ENCODE peak calls at places on chromosomes 16 and 17, in eight cellular contexts. S is T-helper 1 cell; E is DMS79 treated with DMSO at 0.1 percent for 48 hours; J is effector memory CD4-positive, alpha-beta T cell; A is left cardiac atrium; F is activated naive CD8-positive, alpha-beta T cell treated with anti-CD3 and anti-CD28 coated beads, Interleukin-2, amount 50 U/mL, for 24 hours; M is NCI-H2081; O is astrocyte of the cerebellum. H is an unnamed sample.

GRCh38 chr16:81265658-81266451 is 27.4 kb downstream of the BCO1 start:
- DNase-seq in S (no peak), E (no peak), J (no peak), A (peak; percentile 86), F (no peak), M (no peak), O (no peak), H (no peak)

GRCh38 chr17:74770498-74771318 is 5.4 kb downstream of the NAT9 start:
- DNase-seq in S (peak; percentile 55), E (no peak), J (peak; percentile 63), A (peak; percentile 63), F (peak; percentile 75), M (peak; percentile 31), O (no peak), H (no peak)

GRCh38 chr17:45222273-45222993 is 748 bp downstream of the FMNL1 start:
- DNase-seq in S (no peak), E (no peak), J (no peak), A (no peak), F (peak; percentile 76), M (no peak), O (no peak), H (no peak)

GRCh38 chr16:58194790-58195189 is 3.1 kb downstream of the CSNK2A2 start:
- DNase-seq in S (no peak), E (no peak), J (no peak), A (no peak), F (no peak), M (no peak), O (no peak), H (no peak)

GRCh38 chr17:27888945-27889344 is 4.2 kb downstream of the LYRM9 start:
- DNase-seq in S (no peak), E (no peak), J (no peak), A (no peak), F (no peak), M (no peak), O (no peak), H (no peak)

GRCh38 chr16:73058616-73059409 is 10.9 kb upstream of the ZFHX3 start:
- DNase-seq in S (no peak), E (peak; percentile 42), J (no peak), A (peak; percentile 35), F (peak; percentile 34), M (peak; percentile 75), O (no peak), H (no peak)

GRCh38 chr16:12507366-12507765 is 296.3 kb downstream of the CPPED1 start:
- DNase-seq in S (no peak), E (no peak), J (no peak), A (no peak), F (no peak), M (no peak), O (no peak), H (no peak)

GRCh38 chr16:11949527-11949926 is 7.7 kb upstream of the NPIPB2 start:
- DNase-seq in S (no peak), E (peak; percentile 32), J (no peak), A (no peak), F (no peak), M (peak; percentile 24), O (no peak), H (no peak)

GRCh38 chr17:66150708-66151107 is 41.2 kb downstream of the CEP112 start:
- DNase-seq in S (no peak), E (no peak), J (no peak), A (no peak), F (no peak), M (no peak), O (no peak), H (no peak)

GRCh38 chr17:79065105-79065670 is 9.4 kb upstream of the ENGASE start:
- DNase-seq in S (no peak), E (no peak), J (peak; percentile 24), A (peak; percentile 56), F (peak; percentile 65), M (peak; percentile 26), O (no peak), H (no peak)

GRCh38 chr16:67277999-67278772 is 1.1 kb upstream of the PLEKHG4 start:
- DNase-seq in S (no peak), E (no peak), J (no peak), A (no peak), F (peak; percentile 19), M (no peak), O (peak; percentile 61), H (no peak)

H was measured in non-pigmented ciliary epithelial cell.